ENCODE peak calls at places on chromosomes 3 and 15, in eight cellular contexts. G, V, L, U, K, E, B and O are unnamed samples.
A peak's percentile ranks its signal among the peaks of the same experiment; 100 is the strongest.

GRCh38 chr3:197151562-197151961 is 121.9 kb upstream of the MELTF start:
- DNase-seq in G (no peak), V (no peak), L (peak; percentile 26), U (no peak), K (peak; percentile 61), E (no peak), B (peak; percentile 18), O (no peak)

GRCh38 chr3:55030938-55031337 is 103.1 kb upstream of the LRTM1 start:
- DNase-seq in G (no peak), V (no peak), L (no peak), U (no peak), K (no peak), E (no peak), B (no peak), O (no peak)

GRCh38 chr15:98953950-98954349 is 53.6 kb downstream of the PGPEP1L start:
- DNase-seq in G (no peak), V (no peak), L (no peak), U (no peak), K (no peak), E (no peak), B (no peak), O (no peak)

GRCh38 chr15:75731248-75732100 is 18.8 kb upstream of the CSPG4 start:
- DNase-seq in G (no peak), V (no peak), L (no peak), U (peak; percentile 63), K (no peak), E (no peak), B (no peak), O (no peak)

GRCh38 chr3:37863949-37864822 is 2.5 kb downstream of the CTDSPL start:
- DNase-seq in G (no peak), V (no peak), L (no peak), U (no peak), K (no peak), E (no peak), B (no peak), O (no peak)

GRCh38 chr3:119580148-119580760 is 962 bp downstream of the ADPRH start:
- DNase-seq in G (no peak), V (no peak), L (peak; percentile 7), U (peak; percentile 36), K (no peak), E (no peak), B (peak; percentile 26), O (no peak)

GRCh38 chr3:66629431-66630368 is 128.9 kb upstream of the LRIG1 start:
- DNase-seq in G (no peak), V (no peak), L (no peak), U (no peak), K (no peak), E (no peak), B (no peak), O (no peak)

GRCh38 chr3:23649502-23649901 is 156.3 kb upstream of the UBE2E1 start:
- DNase-seq in G (no peak), V (no peak), L (peak; percentile 6), U (no peak), K (no peak), E (no peak), B (no peak), O (no peak)

GRCh38 chr15:31344824-31345605 is 18.4 kb downstream of the KLF13 start:
- DNase-seq in G (no peak), V (no peak), L (peak; percentile 37), U (peak; percentile 72), K (no peak), E (no peak), B (peak; percentile 63), O (no peak)